ENCODE peak calls at places on chromosome 15, in nine cellular contexts. X, V, K, E, Y, H, B, N and T are unnamed samples.
A peak's percentile ranks its signal among the peaks of the same experiment; 100 is the strongest.

GRCh38 chr15:64282701-64283100 is 73.3 kb downstream of the CSNK1G1 start:
- DNase-seq in X (no peak), V (no peak), K (no peak), E (no peak), Y (peak; percentile 71), H (no peak), B (no peak), N (no peak), T (no peak)

GRCh38 chr15:74843891-74844299 is 939 bp upstream of the ULK3 start:
- DNase-seq in X (no peak), V (no peak), K (no peak), E (no peak), Y (no peak), H (no peak), B (no peak), N (no peak), T (no peak)

GRCh38 chr15:43410572-43411214 is 39.8 kb downstream of the TUBGCP4 start:
- DNase-seq in X (no peak), V (no peak), K (no peak), E (no peak), Y (peak; percentile 75), H (no peak), B (no peak), N (no peak), T (no peak)

GRCh38 chr15:73069109-73069508 is 16.8 kb downstream of the NEO1 start:
- DNase-seq in X (no peak), V (no peak), K (no peak), E (no peak), Y (no peak), H (no peak), B (no peak), N (no peak), T (no peak)

GRCh38 chr15:72365844-72366243 is 10.0 kb downstream of the HEXA start:
- DNase-seq in X (no peak), V (no peak), K (no peak), E (no peak), Y (no peak), H (peak; percentile 14), B (no peak), N (no peak), T (peak; percentile 16)

GRCh38 chr15:96086164-96086563 is 244.3 kb upstream of the NR2F2 start:
- DNase-seq in X (no peak), V (no peak), K (no peak), E (no peak), Y (no peak), H (no peak), B (no peak), N (no peak), T (no peak)

GRCh38 chr15:73926191-73927002 is at the start of gene LOXL1:
- DNase-seq in X (no peak), V (peak; percentile 88), K (no peak), E (peak; percentile 61), Y (peak; percentile 91), H (no peak), B (peak; percentile 27), N (peak; percentile 71), T (no peak)

GRCh38 chr15:91535856-91536500 is 317.5 kb upstream of the SLCO3A1 start:
- DNase-seq in X (no peak), V (no peak), K (no peak), E (no peak), Y (no peak), H (no peak), B (no peak), N (no peak), T (no peak)

GRCh38 chr15:43518073-43518761 is 809 bp downstream of the MAP1A start:
- DNase-seq in X (no peak), V (peak; percentile 76), K (no peak), E (peak; percentile 17), Y (peak; percentile 40), H (peak; percentile 76), B (no peak), N (peak; percentile 31), T (no peak)

GRCh38 chr15:100929641-100930042 is 10.5 kb downstream of the LRRK1 start:
- DNase-seq in X (no peak), V (peak; percentile 37), K (no peak), E (no peak), Y (no peak), H (peak; percentile 85), B (no peak), N (no peak), T (no peak)

GRCh38 chr15:62228604-62229003 is 63.5 kb upstream of the C2CD4B start:
- DNase-seq in X (no peak), V (no peak), K (no peak), E (no peak), Y (no peak), H (no peak), B (no peak), N (no peak), T (no peak)

GRCh38 chr15:89575656-89576416 is 567 bp downstream of the TICRR start:
- DNase-seq in X (no peak), V (peak; percentile 26), K (no peak), E (peak; percentile 26), Y (no peak), H (peak; percentile 25), B (no peak), N (peak; percentile 44), T (no peak)

GRCh38 chr15:36133686-36134085 is 445.7 kb upstream of the CDIN1 start:
- DNase-seq in X (no peak), V (no peak), K (no peak), E (no peak), Y (no peak), H (no peak), B (no peak), N (no peak), T (no peak)

GRCh38 chr15:51842852-51843737 is 13.6 kb downstream of the TMOD3 start:
- DNase-seq in X (no peak), V (no peak), K (no peak), E (no peak), Y (peak; percentile 65), H (no peak), B (no peak), N (no peak), T (no peak)

GRCh38 chr15:38536201-38536676 is 28.4 kb downstream of the RASGRP1 start:
- DNase-seq in X (no peak), V (no peak), K (no peak), E (no peak), Y (peak; percentile 94), H (no peak), B (no peak), N (no peak), T (no peak)

GRCh38 chr15:32717290-32718081 is at the start of gene GREM1:
- DNase-seq in X (no peak), V (peak; percentile 77), K (no peak), E (peak; percentile 8), Y (peak; percentile 65), H (no peak), B (peak; percentile 13), N (peak; percentile 68), T (no peak)

GRCh38 chr15:78004919-78005634 is 72.4 kb downstream of the TBC1D2B start:
- DNase-seq in X (peak; percentile 53), V (no peak), K (no peak), E (no peak), Y (peak; percentile 85), H (no peak), B (no peak), N (no peak), T (no peak)

GRCh38 chr15:101522091-101522490 is 32.6 kb upstream of the PCSK6 start:
- DNase-seq in X (no peak), V (no peak), K (no peak), E (no peak), Y (no peak), H (no peak), B (no peak), N (no peak), T (no peak)

GRCh38 chr15:90388462-90389182 is 580 bp downstream of the IQGAP1 start:
- DNase-seq in X (no peak), V (peak; percentile 53), K (peak; percentile 58), E (peak; percentile 39), Y (peak; percentile 51), H (peak; percentile 84), B (peak; percentile 34), N (peak; percentile 56), T (peak; percentile 47)

GRCh38 chr15:101088311-101088710 is 163.5 kb downstream of the CHSY1 start:
- DNase-seq in X (no peak), V (no peak), K (no peak), E (no peak), Y (no peak), H (no peak), B (no peak), N (no peak), T (no peak)

GRCh38 chr15:67803299-67803698 is 22.0 kb upstream of the SKOR1 start:
- DNase-seq in X (no peak), V (no peak), K (no peak), E (no peak), Y (no peak), H (no peak), B (no peak), N (no peak), T (no peak)

GRCh38 chr15:20346082-20346805 is 195.4 kb downstream of the GOLGA6L6 start:
- DNase-seq in X (no peak), V (no peak), K (no peak), E (no peak), Y (no peak), H (no peak), B (peak; percentile 19), N (peak; percentile 7), T (no peak)

GRCh38 chr15:45611305-45611704 is 23.5 kb upstream of the SQOR start:
- DNase-seq in X (no peak), V (no peak), K (no peak), E (no peak), Y (peak; percentile 43), H (peak; percentile 64), B (no peak), N (no peak), T (no peak)

GRCh38 chr15:85773249-85773648 is 21.5 kb downstream of the KLHL25 start:
- DNase-seq in X (no peak), V (no peak), K (no peak), E (no peak), Y (no peak), H (no peak), B (no peak), N (no peak), T (no peak)

GRCh38 chr15:74245342-74245931 is 9.3 kb downstream of the CCDC33 start:
- DNase-seq in X (peak; percentile 80), V (peak; percentile 76), K (no peak), E (peak; percentile 46), Y (no peak), H (no peak), B (no peak), N (peak; percentile 69), T (no peak)

GRCh38 chr15:40413036-40413435 is 7.4 kb downstream of the IVD start:
- DNase-seq in X (no peak), V (no peak), K (no peak), E (no peak), Y (no peak), H (no peak), B (no peak), N (no peak), T (no peak)